ENCODE peak calls at places on chromosome 21, in nine cellular contexts. O, A, N, P, G, D, Y, R and W are unnamed samples.

GRCh38 chr21:46001821-46002681 is 20.5 kb downstream of the COL6A1 start:
- DNase-seq in R (no peak), N (no peak), A (no peak), D (no peak), Y (no peak), O (no peak), P (no peak), G (no peak), W (peak)

GRCh38 chr21:38952890-38953289 is 147.2 kb downstream of the ETS2 start:
- DNase-seq in P (no peak), R (no peak), D (no peak), Y (no peak), G (no peak), O (no peak), A (no peak), N (no peak), W (no peak)

GRCh38 chr21:45877821-45878469 is 103.6 kb upstream of the COL6A1 start:
- DNase-seq in R (no peak), A (no peak), P (no peak), G (no peak), N (no peak), Y (peak), D (no peak), O (no peak), W (no peak)

GRCh38 chr21:33994373-33994772 is 78.8 kb upstream of the ATP5PO start:
- DNase-seq in R (no peak), D (no peak), O (no peak), Y (no peak), P (no peak), N (no peak), G (no peak), A (no peak), W (no peak)

GRCh38 chr21:44378646-44379581 is 25.5 kb downstream of the TRPM2 start:
- DNase-seq in A (no peak), P (no peak), O (no peak), R (no peak), D (no peak), G (no peak), N (no peak), Y (no peak), W (no peak)

GRCh38 chr21:33025106-33025470 is 647 bp upstream of the OLIG2 start:
- DNase-seq in O (no peak), G (no peak), Y (no peak), P (no peak), A (peak), R (no peak), N (no peak), D (no peak), W (no peak)

GRCh38 chr21:26164311-26164710 is 6.3 kb downstream of the APP start:
- DNase-seq in R (no peak), Y (no peak), G (no peak), P (no peak), D (no peak), N (no peak), A (no peak), O (no peak), W (no peak)

GRCh38 chr21:29568020-29568419 is 269.3 kb downstream of the BACH1 start:
- DNase-seq in R (no peak), A (no peak), P (no peak), N (no peak), Y (no peak), D (no peak), O (no peak), G (no peak), W (no peak)

GRCh38 chr21:45381865-45382697 is 22.9 kb upstream of the COL18A1 start:
- DNase-seq in P (no peak), O (no peak), G (no peak), N (no peak), A (no peak), R (no peak), D (no peak), Y (no peak), W (no peak)

GRCh38 chr21:44065428-44065827 is 41.8 kb upstream of the PWP2 start:
- DNase-seq in N (no peak), Y (peak), A (no peak), O (no peak), D (no peak), P (no peak), G (peak), R (peak), W (no peak)

GRCh38 chr21:46056450-46056903 is 41.4 kb upstream of the COL6A2 start:
- DNase-seq in P (no peak), D (peak), G (no peak), A (no peak), Y (no peak), O (no peak), R (peak), N (no peak), W (no peak)

GRCh38 chr21:35796834-35797233 is 263.5 kb downstream of the SETD4 start:
- DNase-seq in P (no peak), D (no peak), N (no peak), A (no peak), Y (no peak), O (no peak), G (no peak), R (no peak), W (no peak)

GRCh38 chr21:41664881-41665765 is 101.7 kb downstream of the RIPK4 start:
- DNase-seq in R (peak), Y (peak), D (peak), G (no peak), P (no peak), O (no peak), A (no peak), N (no peak), W (no peak)

GRCh38 chr21:15514073-15514946 is 215.5 kb upstream of the USP25 start:
- DNase-seq in G (peak), D (no peak), P (no peak), N (no peak), R (no peak), Y (no peak), A (no peak), O (peak), W (no peak)

GRCh38 chr21:38849776-38850175 is 44.0 kb downstream of the ETS2 start:
- DNase-seq in Y (no peak), A (no peak), P (peak), O (no peak), R (no peak), D (no peak), N (no peak), G (no peak), W (no peak)

GRCh38 chr21:46347791-46348381 is 23.9 kb downstream of the PCNT start:
- DNase-seq in N (no peak), G (no peak), R (peak), Y (no peak), P (no peak), O (no peak), A (no peak), D (no peak), W (no peak)

GRCh38 chr21:39182484-39183271 is 573 bp downstream of the PSMG1 start:
- DNase-seq in D (no peak), N (no peak), A (no peak), O (no peak), P (peak), R (no peak), Y (peak), G (no peak), W (peak)

GRCh38 chr21:41663805-41664788 is 102.8 kb downstream of the RIPK4 start:
- DNase-seq in A (no peak), N (no peak), Y (peak), G (no peak), O (peak), R (peak), D (no peak), P (no peak), W (no peak)

GRCh38 chr21:17989780-17990179 is 170.6 kb upstream of the C21orf91 start:
- DNase-seq in G (no peak), A (no peak), O (no peak), Y (no peak), D (no peak), N (no peak), P (no peak), R (no peak), W (no peak)

GRCh38 chr21:36698160-36699025 is 522 bp upstream of the SIM2 start:
- DNase-seq in P (no peak), A (no peak), O (no peak), N (no peak), R (no peak), D (no peak), Y (no peak), G (no peak), W (no peak)

GRCh38 chr21:45516071-45516670 is 26.1 kb downstream of the SLC19A1 start:
- DNase-seq in Y (no peak), G (no peak), P (no peak), N (no peak), O (no peak), A (no peak), R (no peak), D (no peak), W (no peak)

GRCh38 chr21:45067462-45068285 is 6.7 kb upstream of the ADARB1 start:
- DNase-seq in N (no peak), R (no peak), D (no peak), G (no peak), A (no peak), O (no peak), Y (no peak), P (no peak), W (no peak)

GRCh38 chr21:37071561-37072238 is 1.2 kb downstream of the PIGP start:
- DNase-seq in D (peak), N (peak), A (peak), Y (peak), O (peak), P (peak), G (no peak), R (peak), W (peak)

GRCh38 chr21:38996355-38996754 is 186.9 kb downstream of the PSMG1 start:
- DNase-seq in D (no peak), R (no peak), G (no peak), N (no peak), P (no peak), O (no peak), Y (no peak), A (no peak), W (no peak)

GRCh38 chr21:32475162-32475812 is 62.8 kb downstream of the EVA1C start:
- DNase-seq in A (no peak), R (peak), Y (peak), O (no peak), D (peak), G (no peak), P (no peak), N (no peak), W (no peak)

GRCh38 chr21:35026617-35027557 is 22.2 kb downstream of the RUNX1 start:
- DNase-seq in O (no peak), N (peak), Y (peak), A (peak), D (no peak), R (peak), P (no peak), G (peak), W (no peak)